ENCODE peak calls at places on chromosomes 4 and X, in seven cellular contexts. One of them, this sample, is unnamed.

GRCh38 chr4:3471886-3472285 is 8.8 kb downstream of the DOK7 start:
- DNase-seq in activated CD4-positive, alpha-beta T cell treated with anti-CD3 and anti-CD28 coated beads, Interleukin-2, amount 50 U/mL, for 1 hour: no peak
- DNase-seq in AG20443: no peak
- DNase-seq in NCI-H82: no peak
- DNase-seq in HT-29: no peak
- DNase-seq in T follicular helper cell: no peak
- DNase-seq in natural killer cell: no peak
- DNase-seq in this sample: no peak

GRCh38 chr4:2552806-2553205 is 16.4 kb downstream of the FAM193A start:
- DNase-seq in activated CD4-positive, alpha-beta T cell treated with anti-CD3 and anti-CD28 coated beads, Interleukin-2, amount 50 U/mL, for 1 hour: no peak
- DNase-seq in HT-29: no peak
- DNase-seq in AG20443: no peak
- DNase-seq in natural killer cell: no peak
- DNase-seq in T follicular helper cell: no peak
- DNase-seq in NCI-H82: no peak
- DNase-seq in this sample: no peak

GRCh38 chrX:131521824-131522223 is 22.1 kb upstream of the OR13H1 start:
- DNase-seq in NCI-H82: no peak
- DNase-seq in AG20443: no peak
- DNase-seq in T follicular helper cell: no peak
- DNase-seq in natural killer cell: no peak
- DNase-seq in HT-29: no peak
- DNase-seq in activated CD4-positive, alpha-beta T cell treated with anti-CD3 and anti-CD28 coated beads, Interleukin-2, amount 50 U/mL, for 1 hour: no peak
- DNase-seq in this sample: no peak

GRCh38 chr4:5224340-5224739 is 173.1 kb downstream of the STK32B start:
- DNase-seq in AG20443: no peak
- DNase-seq in NCI-H82: no peak
- DNase-seq in HT-29: no peak
- DNase-seq in natural killer cell: no peak
- DNase-seq in activated CD4-positive, alpha-beta T cell treated with anti-CD3 and anti-CD28 coated beads, Interleukin-2, amount 50 U/mL, for 1 hour: no peak
- DNase-seq in T follicular helper cell: no peak
- DNase-seq in this sample: no peak

GRCh38 chrX:31366076-31366475 is 294.2 kb upstream of the FTHL17 start:
- DNase-seq in natural killer cell: no peak
- DNase-seq in NCI-H82: peak; percentile 75
- DNase-seq in activated CD4-positive, alpha-beta T cell treated with anti-CD3 and anti-CD28 coated beads, Interleukin-2, amount 50 U/mL, for 1 hour: no peak
- DNase-seq in AG20443: no peak
- DNase-seq in T follicular helper cell: no peak
- DNase-seq in HT-29: no peak
- DNase-seq in this sample: no peak

GRCh38 chrX:38807873-38808272 is 6.6 kb downstream of the MID1IP1 start:
- DNase-seq in activated CD4-positive, alpha-beta T cell treated with anti-CD3 and anti-CD28 coated beads, Interleukin-2, amount 50 U/mL, for 1 hour: no peak
- DNase-seq in AG20443: no peak
- DNase-seq in HT-29: no peak
- DNase-seq in NCI-H82: no peak
- DNase-seq in T follicular helper cell: no peak
- DNase-seq in natural killer cell: no peak
- DNase-seq in this sample: no peak

GRCh38 chrX:48101443-48101842 is 29.0 kb upstream of the SPACA5B start:
- DNase-seq in NCI-H82: no peak
- DNase-seq in AG20443: no peak
- DNase-seq in activated CD4-positive, alpha-beta T cell treated with anti-CD3 and anti-CD28 coated beads, Interleukin-2, amount 50 U/mL, for 1 hour: no peak
- DNase-seq in HT-29: no peak
- DNase-seq in natural killer cell: no peak
- DNase-seq in T follicular helper cell: no peak
- DNase-seq in this sample: no peak

GRCh38 chr4:13240066-13240465 is 244.1 kb downstream of the RAB28 start:
- DNase-seq in AG20443: peak; percentile 15
- DNase-seq in NCI-H82: peak; percentile 32
- DNase-seq in natural killer cell: no peak
- DNase-seq in activated CD4-positive, alpha-beta T cell treated with anti-CD3 and anti-CD28 coated beads, Interleukin-2, amount 50 U/mL, for 1 hour: no peak
- DNase-seq in HT-29: no peak
- DNase-seq in T follicular helper cell: no peak
- DNase-seq in this sample: no peak

GRCh38 chr4:174714393-174715211 is 114.4 kb downstream of the GLRA3 start:
- DNase-seq in natural killer cell: no peak
- DNase-seq in T follicular helper cell: no peak
- DNase-seq in activated CD4-positive, alpha-beta T cell treated with anti-CD3 and anti-CD28 coated beads, Interleukin-2, amount 50 U/mL, for 1 hour: no peak
- DNase-seq in HT-29: peak; percentile 55
- DNase-seq in NCI-H82: peak; percentile 70
- DNase-seq in AG20443: peak; percentile 65
- DNase-seq in this sample: peak; percentile 20

GRCh38 chr4:54942735-54943134 is 182.7 kb downstream of the KDR start:
- DNase-seq in NCI-H82: no peak
- DNase-seq in AG20443: no peak
- DNase-seq in activated CD4-positive, alpha-beta T cell treated with anti-CD3 and anti-CD28 coated beads, Interleukin-2, amount 50 U/mL, for 1 hour: peak; percentile 34
- DNase-seq in T follicular helper cell: peak; percentile 23
- DNase-seq in HT-29: no peak
- DNase-seq in natural killer cell: peak; percentile 30
- DNase-seq in this sample: no peak

GRCh38 chr4:124386163-124386562 is 326.4 kb downstream of the ANKRD50 start:
- DNase-seq in T follicular helper cell: no peak
- DNase-seq in HT-29: no peak
- DNase-seq in NCI-H82: no peak
- DNase-seq in AG20443: no peak
- DNase-seq in activated CD4-positive, alpha-beta T cell treated with anti-CD3 and anti-CD28 coated beads, Interleukin-2, amount 50 U/mL, for 1 hour: no peak
- DNase-seq in natural killer cell: no peak
- DNase-seq in this sample: no peak

GRCh38 chr4:123397276-123398150 is 918 bp downstream of the SPRY1 start:
- DNase-seq in natural killer cell: peak; percentile 38
- DNase-seq in T follicular helper cell: peak; percentile 30
- DNase-seq in activated CD4-positive, alpha-beta T cell treated with anti-CD3 and anti-CD28 coated beads, Interleukin-2, amount 50 U/mL, for 1 hour: peak; percentile 36
- DNase-seq in NCI-H82: peak; percentile 74
- DNase-seq in HT-29: peak; percentile 80
- DNase-seq in AG20443: peak; percentile 28
- DNase-seq in this sample: peak; percentile 25

GRCh38 chr4:188661502-188661901 is 522.3 kb downstream of the TRIML1 start:
- DNase-seq in T follicular helper cell: no peak
- DNase-seq in natural killer cell: no peak
- DNase-seq in NCI-H82: no peak
- DNase-seq in activated CD4-positive, alpha-beta T cell treated with anti-CD3 and anti-CD28 coated beads, Interleukin-2, amount 50 U/mL, for 1 hour: no peak
- DNase-seq in HT-29: no peak
- DNase-seq in AG20443: no peak
- DNase-seq in this sample: peak; percentile 8

GRCh38 chr4:37244583-37245390 is at the start of gene NWD2:
- DNase-seq in natural killer cell: no peak
- DNase-seq in AG20443: peak; percentile 33
- DNase-seq in T follicular helper cell: no peak
- DNase-seq in HT-29: no peak
- DNase-seq in activated CD4-positive, alpha-beta T cell treated with anti-CD3 and anti-CD28 coated beads, Interleukin-2, amount 50 U/mL, for 1 hour: no peak
- DNase-seq in NCI-H82: peak; percentile 4
- DNase-seq in this sample: no peak

GRCh38 chr4:118270492-118270891 is 82.3 kb downstream of the PRSS12 start:
- DNase-seq in natural killer cell: no peak
- DNase-seq in HT-29: peak; percentile 72
- DNase-seq in AG20443: peak; percentile 27
- DNase-seq in NCI-H82: peak; percentile 63
- DNase-seq in T follicular helper cell: no peak
- DNase-seq in activated CD4-positive, alpha-beta T cell treated with anti-CD3 and anti-CD28 coated beads, Interleukin-2, amount 50 U/mL, for 1 hour: no peak
- DNase-seq in this sample: peak; percentile 21

GRCh38 chrX:15737957-15738685 is at the start of gene CA5B:
- DNase-seq in AG20443: peak; percentile 94
- DNase-seq in activated CD4-positive, alpha-beta T cell treated with anti-CD3 and anti-CD28 coated beads, Interleukin-2, amount 50 U/mL, for 1 hour: peak; percentile 97
- DNase-seq in HT-29: peak; percentile 93
- DNase-seq in T follicular helper cell: peak; percentile 99
- DNase-seq in natural killer cell: peak; percentile 97
- DNase-seq in NCI-H82: peak; percentile 2
- DNase-seq in this sample: peak; percentile 88

GRCh38 chrX:154444001-154444754 is at the start of gene FAM50A:
- DNase-seq in T follicular helper cell: peak; percentile 54
- DNase-seq in NCI-H82: peak; percentile 81
- DNase-seq in natural killer cell: peak; percentile 74
- DNase-seq in HT-29: peak; percentile 69
- DNase-seq in AG20443: peak; percentile 92
- DNase-seq in activated CD4-positive, alpha-beta T cell treated with anti-CD3 and anti-CD28 coated beads, Interleukin-2, amount 50 U/mL, for 1 hour: peak; percentile 57
- DNase-seq in this sample: peak; percentile 91

GRCh38 chr4:2046031-2046961 is 12.8 kb upstream of the NAT8L start:
- DNase-seq in natural killer cell: no peak
- DNase-seq in T follicular helper cell: no peak
- DNase-seq in NCI-H82: no peak
- DNase-seq in activated CD4-positive, alpha-beta T cell treated with anti-CD3 and anti-CD28 coated beads, Interleukin-2, amount 50 U/mL, for 1 hour: no peak
- DNase-seq in AG20443: no peak
- DNase-seq in HT-29: no peak
- DNase-seq in this sample: peak; percentile 18

GRCh38 chr4:140095694-140096482 is 58.1 kb downstream of the MAML3 start:
- DNase-seq in T follicular helper cell: peak; percentile 49
- DNase-seq in NCI-H82: no peak
- DNase-seq in AG20443: peak; percentile 51
- DNase-seq in natural killer cell: no peak
- DNase-seq in activated CD4-positive, alpha-beta T cell treated with anti-CD3 and anti-CD28 coated beads, Interleukin-2, amount 50 U/mL, for 1 hour: peak; percentile 47
- DNase-seq in HT-29: peak; percentile 67
- DNase-seq in this sample: peak; percentile 36

GRCh38 chr4:122583906-122584305 is 37.0 kb downstream of the IL21 start:
- DNase-seq in T follicular helper cell: no peak
- DNase-seq in NCI-H82: no peak
- DNase-seq in natural killer cell: no peak
- DNase-seq in activated CD4-positive, alpha-beta T cell treated with anti-CD3 and anti-CD28 coated beads, Interleukin-2, amount 50 U/mL, for 1 hour: no peak
- DNase-seq in HT-29: no peak
- DNase-seq in AG20443: peak; percentile 44
- DNase-seq in this sample: no peak

GRCh38 chrX:133369065-133369464 is 46.2 kb downstream of the GPC4 start:
- DNase-seq in NCI-H82: no peak
- DNase-seq in activated CD4-positive, alpha-beta T cell treated with anti-CD3 and anti-CD28 coated beads, Interleukin-2, amount 50 U/mL, for 1 hour: no peak
- DNase-seq in HT-29: no peak
- DNase-seq in natural killer cell: no peak
- DNase-seq in AG20443: no peak
- DNase-seq in T follicular helper cell: no peak
- DNase-seq in this sample: no peak

This sample was measured in AG08396.